ENCODE peak calls at places on chromosomes 7 and 10, in five cellular contexts. M, J, Y, S and G are unnamed samples.

GRCh38 chr10:112631501-112632410 is 184.7 kb downstream of the VTI1A start:
- DNase-seq in S (no peak), J (no peak), M (no peak), Y (no peak), G (no peak)

GRCh38 chr7:35617076-35617475 is 77.9 kb downstream of the HERPUD2 start:
- DNase-seq in Y (no peak), S (no peak), M (no peak), J (no peak), G (no peak)

GRCh38 chr7:29319719-29320521 is 125.3 kb downstream of the CHN2 start:
- DNase-seq in J (no peak), S (no peak), Y (no peak), M (peak), G (no peak)

GRCh38 chr10:91974960-91975359 is 51.4 kb downstream of the BTAF1 start:
- DNase-seq in M (peak), S (peak), J (no peak), Y (no peak), G (no peak)

GRCh38 chr10:79311581-79312407 is 35.5 kb upstream of the PPIF start:
- DNase-seq in Y (no peak), J (no peak), S (no peak), M (no peak), G (no peak)

GRCh38 chr7:94562525-94562924 is 52.9 kb downstream of the CASD1 start:
- DNase-seq in Y (no peak), J (no peak), M (no peak), S (no peak), G (no peak)

GRCh38 chr10:91610444-91610843 is 22.4 kb downstream of the PPP1R3C start:
- DNase-seq in Y (no peak), M (no peak), J (no peak), S (no peak), G (no peak)

GRCh38 chr10:112585052-112585451 is 138.0 kb downstream of the VTI1A start:
- DNase-seq in J (no peak), Y (no peak), S (no peak), M (no peak), G (no peak)

GRCh38 chr7:132683967-132684690 is 107.9 kb upstream of the PLXNA4 start:
- DNase-seq in M (no peak), J (no peak), Y (no peak), S (no peak), G (no peak)

GRCh38 chr10:48658243-48658888 is 26.3 kb upstream of the WDFY4 start:
- DNase-seq in Y (peak), S (peak), M (no peak), J (peak), G (peak)

GRCh38 chr10:82027711-82028110 is 152.7 kb downstream of the NRG3 start:
- DNase-seq in S (no peak), J (no peak), Y (no peak), M (no peak), G (no peak)

GRCh38 chr10:34031410-34031809 is 696.9 kb upstream of the NRP1 start:
- DNase-seq in J (no peak), Y (peak), S (no peak), M (no peak), G (no peak)

GRCh38 chr7:105713488-105714465 is 132.5 kb upstream of the EFCAB10 start:
- DNase-seq in S (no peak), Y (no peak), J (no peak), M (no peak), G (no peak)

GRCh38 chr10:98269435-98269912 is 1.5 kb upstream of the LOXL4 start:
- DNase-seq in Y (peak), J (peak), S (peak), M (no peak), G (no peak)

GRCh38 chr7:128176696-128177095 is 64.4 kb upstream of the LEP start:
- DNase-seq in M (no peak), J (no peak), Y (no peak), S (no peak), G (no peak)

GRCh38 chr10:6667679-6668270 is 87.7 kb upstream of the PRKCQ start:
- DNase-seq in Y (peak), M (no peak), J (no peak), S (no peak), G (no peak)

GRCh38 chr10:88851706-88852105 is at the start of gene ANKRD22:
- DNase-seq in Y (no peak), S (no peak), J (no peak), M (no peak), G (no peak)

GRCh38 chr10:17742918-17743317 is 9.1 kb upstream of the TMEM236 start:
- DNase-seq in M (no peak), Y (peak), J (no peak), S (peak), G (peak)

GRCh38 chr7:158633055-158633956 is 45.7 kb upstream of the PTPRN2 start:
- DNase-seq in Y (no peak), M (peak), S (no peak), J (no peak), G (no peak)

GRCh38 chr7:11985971-11986370 is 154.0 kb upstream of the THSD7A start:
- DNase-seq in Y (no peak), M (no peak), S (no peak), J (no peak), G (no peak)

GRCh38 chr7:83655951-83656556 is 7.1 kb upstream of the SEMA3E start:
- DNase-seq in J (no peak), S (peak), M (peak), Y (no peak), G (peak)

GRCh38 chr10:108427081-108427480 is 1262.6 kb upstream of the SORCS1 start:
- DNase-seq in Y (no peak), S (no peak), J (no peak), M (no peak), G (no peak)

GRCh38 chr7:39616138-39616537 is 7.2 kb upstream of the RALA start:
- DNase-seq in S (no peak), J (no peak), Y (no peak), M (no peak), G (no peak)

GRCh38 chr10:11098628-11099027 is 81.0 kb downstream of the CELF2 start:
- DNase-seq in S (no peak), Y (peak), J (no peak), M (no peak), G (no peak)

GRCh38 chr10:121899727-121900126 is 28.1 kb downstream of the ATE1 start:
- DNase-seq in S (no peak), Y (no peak), J (no peak), M (no peak), G (no peak)

GRCh38 chr7:92567460-92567859 is 22.7 kb downstream of the FAM133B start:
- DNase-seq in Y (no peak), M (no peak), S (no peak), J (no peak), G (no peak)

GRCh38 chr7:94687810-94688209 is 31.9 kb upstream of the SGCE start:
- DNase-seq in M (no peak), S (no peak), Y (no peak), J (no peak), G (no peak)

GRCh38 chr7:107029061-107029763 is 15.3 kb upstream of the PRKAR2B start:
- DNase-seq in S (no peak), M (no peak), J (no peak), Y (no peak), G (no peak)

GRCh38 chr7:41655470-41655869 is 47.4 kb downstream of the INHBA start:
- DNase-seq in J (no peak), Y (no peak), S (no peak), M (no peak), G (no peak)

GRCh38 chr10:91103384-91104184 is 116.9 kb upstream of the PCGF5 start:
- DNase-seq in M (peak), Y (no peak), J (no peak), S (no peak), G (peak)

GRCh38 chr10:132463333-132464255 is 66.6 kb downstream of the PWWP2B start:
- DNase-seq in S (no peak), Y (no peak), J (no peak), M (no peak), G (peak)
- TF ChIP-seq CTCF in S (peak), Y (peak), J (peak), M (peak), G (peak)

GRCh38 chr10:84534168-84534567 is 205.8 kb downstream of the CCSER2 start:
- DNase-seq in M (no peak), J (no peak), S (no peak), Y (no peak), G (no peak)
- TF ChIP-seq CTCF in M (peak), J (peak), S (no peak), Y (peak), G (peak)

GRCh38 chr10:31350891-31351290 is 31.9 kb downstream of the ZEB1 start:
- DNase-seq in J (no peak), Y (no peak), S (no peak), M (no peak), G (no peak)

GRCh38 chr10:31347705-31348104 is 28.7 kb downstream of the ZEB1 start:
- DNase-seq in J (no peak), Y (no peak), M (no peak), S (no peak), G (no peak)

GRCh38 chr10:31358688-31359330 is 39.8 kb downstream of the ZEB1 start:
- DNase-seq in J (no peak), S (peak), Y (no peak), M (no peak), G (no peak)

GRCh38 chr10:31352436-31353226 is 33.6 kb downstream of the ZEB1 start:
- DNase-seq in Y (no peak), J (no peak), S (no peak), M (no peak), G (no peak)

DNA sequence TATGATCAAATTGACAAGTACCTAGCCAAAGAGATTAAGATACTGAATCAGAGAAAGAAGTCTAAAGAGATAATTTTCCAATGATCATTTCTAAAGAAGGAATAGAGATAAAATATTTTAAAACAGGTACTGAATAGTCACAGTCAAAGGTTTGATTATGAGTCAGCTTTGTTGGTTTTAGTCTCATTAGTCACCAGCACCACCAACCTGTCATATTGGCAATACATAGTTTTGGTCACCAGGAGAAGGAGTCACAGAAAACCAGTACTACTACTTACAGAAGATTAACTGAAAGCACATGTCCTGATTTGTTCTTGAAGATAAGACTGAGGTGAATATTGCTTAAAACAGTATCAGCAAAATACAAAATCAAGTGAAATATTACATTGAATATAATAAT is 34.6 kb downstream of the ZEB1 start:
- DNase-seq in Y (no peak), J (no peak), S (no peak), M (peak), G (peak)
- TF ChIP-seq CTCF in Y (peak), J (no peak), S (no peak), M (peak), G (peak)

DNA sequence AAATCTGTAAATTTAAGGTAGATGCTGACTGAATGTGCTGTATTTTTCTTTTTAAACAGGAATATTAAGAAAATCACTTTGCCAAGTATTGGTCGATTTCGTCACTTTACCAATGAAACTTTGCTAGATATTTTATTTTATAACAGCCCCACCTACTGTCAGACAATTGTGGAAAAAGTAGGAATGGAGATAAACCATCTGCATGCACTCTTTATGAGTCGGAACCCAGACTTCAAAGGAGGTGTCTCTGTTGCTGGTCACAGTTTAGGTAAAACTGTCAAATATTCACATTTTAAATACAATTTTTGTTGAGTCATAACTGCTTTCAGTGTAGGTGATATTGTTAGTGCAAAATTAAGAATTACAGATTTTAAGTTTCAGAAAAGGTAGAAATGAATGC is 25.2 kb downstream of the SEC23IP start:
- DNase-seq in Y (no peak), J (no peak), M (no peak), S (no peak), G (no peak)
- TF ChIP-seq CTCF in Y (no peak), J (no peak), M (no peak), S (no peak), G (no peak)

DNA sequence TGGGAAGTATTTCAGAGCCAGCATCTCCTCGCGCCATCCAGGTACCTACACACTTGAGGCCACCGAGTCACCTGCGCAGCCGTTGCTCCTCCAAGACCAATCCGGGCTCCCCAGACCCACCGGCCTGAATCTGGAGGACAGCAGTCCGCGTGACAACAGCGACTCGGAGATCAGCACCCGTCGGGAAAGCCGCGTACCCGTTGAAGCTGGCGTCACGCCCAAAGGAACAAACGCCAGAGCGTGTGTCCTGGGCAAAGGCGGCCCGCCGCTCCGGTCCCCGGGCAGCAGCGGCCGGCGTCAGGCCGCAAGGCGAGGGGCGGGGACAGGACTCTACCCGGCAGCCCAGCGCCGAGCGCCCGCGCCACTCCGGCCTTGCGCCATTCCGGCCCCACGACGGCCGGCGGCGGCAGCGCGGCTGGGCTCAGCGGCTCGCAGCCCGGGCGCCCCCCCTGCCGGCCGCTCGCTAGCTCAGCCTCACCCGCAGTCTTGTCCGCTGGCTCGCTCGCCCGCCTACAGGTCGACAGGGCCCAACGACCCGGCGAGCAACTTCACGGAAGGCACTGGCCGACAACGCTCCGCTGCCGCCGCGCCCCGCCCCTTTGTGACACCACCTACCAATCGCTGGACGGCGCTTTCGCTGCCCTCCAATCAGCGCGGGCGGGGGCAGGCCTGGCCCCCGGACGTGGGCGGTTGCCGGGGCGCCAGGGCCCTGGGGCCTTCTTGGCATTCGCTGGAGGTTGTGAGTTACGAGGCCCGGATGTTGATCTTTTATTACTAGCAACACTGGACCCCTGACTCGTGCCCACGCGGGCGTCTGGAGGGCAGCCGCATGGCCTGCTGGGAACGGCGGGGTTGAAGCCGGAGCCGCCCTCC is at the start of gene ZFAND4:
- DNase-seq in J (peak), M (peak), S (peak), Y (peak), G (peak)
- TF ChIP-seq CTCF in J (peak), M (peak), S (peak), Y (peak), G (peak)

GRCh38 chr10:129500617-129501339 is 33.7 kb downstream of the MGMT start:
- DNase-seq in S (no peak), J (no peak), M (no peak), Y (no peak), G (no peak)

GRCh38 chr10:129495697-129496096 is 28.7 kb downstream of the MGMT start:
- DNase-seq in Y (no peak), S (no peak), M (no peak), J (no peak), G (no peak)

GRCh38 chr10:129496995-129497394 is 30.0 kb downstream of the MGMT start:
- DNase-seq in S (no peak), M (no peak), Y (no peak), J (no peak), G (no peak)

GRCh38 chr10:129501652-129502436 is 34.8 kb downstream of the MGMT start:
- DNase-seq in Y (no peak), J (no peak), S (no peak), M (peak), G (no peak)

DNA sequence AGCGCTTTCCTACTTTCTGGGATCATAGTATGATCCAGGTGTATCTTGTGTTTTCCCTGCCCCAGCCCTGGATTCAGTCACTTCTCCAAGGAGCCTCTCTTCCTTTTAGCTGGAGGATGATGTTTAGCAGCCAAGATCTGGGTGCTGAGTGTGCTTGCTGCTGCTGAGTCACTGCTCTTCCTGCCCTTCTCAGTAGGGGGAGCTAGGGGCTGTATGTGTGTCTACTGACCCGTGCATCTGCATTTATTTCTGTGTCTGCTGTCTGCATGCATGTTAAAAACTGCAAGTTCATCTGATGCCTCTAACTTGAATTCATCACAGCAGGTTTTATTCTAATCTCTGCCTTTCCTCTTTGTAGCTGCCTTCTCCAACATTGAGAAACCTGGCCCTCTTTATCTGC is 31.6 kb downstream of the MGMT start:
- DNase-seq in Y (no peak), J (no peak), M (no peak), S (no peak), G (no peak)
- TF ChIP-seq CTCF in Y (no peak), J (no peak), M (peak), S (no peak), G (peak)